ENCODE peak calls at places on chromosome 11, in six cellular contexts. A is ovary, C is dermis microvascular lymphatic vessel endothelial cell, M is T follicular helper cell, P is D341Med, J is NCI-H1092. F is an unnamed sample.

GRCh38 chr11:14418801-14419417 is 59.9 kb upstream of the RRAS2 start:
- DNase-seq in A (no peak), C (peak), M (no peak), P (peak), J (no peak), F (no peak)

GRCh38 chr11:41431784-41432183 is 27.7 kb downstream of the LRRC4C start:
- DNase-seq in A (no peak), C (no peak), M (no peak), P (peak), J (no peak), F (no peak)

GRCh38 chr11:87778341-87778740 is 396.9 kb downstream of the RAB38 start:
- DNase-seq in A (no peak), C (no peak), M (no peak), P (no peak), J (no peak), F (no peak)

GRCh38 chr11:78656984-78657383 is 82.3 kb upstream of the NARS2 start:
- DNase-seq in A (no peak), C (no peak), M (no peak), P (peak), J (no peak), F (no peak)

GRCh38 chr11:76885390-76886097 is 24.8 kb downstream of the ACER3 start:
- DNase-seq in A (no peak), C (peak), M (no peak), P (no peak), J (no peak), F (no peak)

GRCh38 chr11:128207861-128208321 is 379.5 kb downstream of the ETS1 start:
- DNase-seq in A (no peak), C (peak), M (no peak), P (no peak), J (no peak), F (no peak)

GRCh38 chr11:76797341-76798201 is 14.4 kb downstream of the TSKU start:
- DNase-seq in A (no peak), C (no peak), M (no peak), P (no peak), J (no peak), F (no peak)

GRCh38 chr11:64245797-64246623 is 733 bp downstream of the PPP1R14B start:
- DNase-seq in A (peak), C (no peak), M (peak), P (no peak), J (peak), F (peak)

GRCh38 chr11:122773781-122774266 is 64.5 kb upstream of the CRTAM start:
- DNase-seq in A (no peak), C (no peak), M (no peak), P (no peak), J (no peak), F (no peak)

GRCh38 chr11:84249344-84250135 is 963.4 kb upstream of the CCDC90B start:
- DNase-seq in A (no peak), C (no peak), M (no peak), P (no peak), J (no peak), F (no peak)

GRCh38 chr11:3837793-3838192 is 3.0 kb downstream of the RHOG start:
- DNase-seq in A (no peak), C (no peak), M (no peak), P (no peak), J (no peak), F (peak)

GRCh38 chr11:1943977-1944376 is 3.2 kb upstream of the MRPL23 start:
- DNase-seq in A (peak), C (no peak), M (no peak), P (no peak), J (no peak), F (peak)

GRCh38 chr11:69666752-69667536 is 8.2 kb downstream of the LTO1 start:
- DNase-seq in A (no peak), C (no peak), M (no peak), P (peak), J (no peak), F (no peak)

GRCh38 chr11:111510311-111510710 is 1.9 kb downstream of the BTG4 start:
- DNase-seq in A (no peak), C (no peak), M (no peak), P (no peak), J (no peak), F (no peak)

GRCh38 chr11:125345706-125346561 is 150.1 kb downstream of the FEZ1 start:
- DNase-seq in A (peak), C (peak), M (peak), P (peak), J (peak), F (peak)

GRCh38 chr11:16613401-16614381 is 124.8 kb upstream of the C11orf58 start:
- DNase-seq in A (peak), C (peak), M (peak), P (peak), J (peak), F (peak)

GRCh38 chr11:113806403-113806802 is 26.8 kb downstream of the CLDN25 start:
- DNase-seq in A (no peak), C (peak), M (no peak), P (peak), J (no peak), F (no peak)

GRCh38 chr11:2260491-2261364 is 9.7 kb downstream of the ASCL2 start:
- DNase-seq in A (no peak), C (no peak), M (no peak), P (no peak), J (no peak), F (peak)

GRCh38 chr11:1177020-1177770 is 19.4 kb downstream of the MUC5AC start:
- DNase-seq in A (no peak), C (no peak), M (no peak), P (no peak), J (no peak), F (no peak)

GRCh38 chr11:98061858-98062257 is 958.9 kb upstream of the CNTN5 start:
- DNase-seq in A (no peak), C (no peak), M (no peak), P (no peak), J (no peak), F (no peak)

GRCh38 chr11:12791245-12791644 is 117.0 kb downstream of the TEAD1 start:
- DNase-seq in A (no peak), C (no peak), M (no peak), P (no peak), J (no peak), F (no peak)

GRCh38 chr11:41201156-41201555 is 258.3 kb downstream of the LRRC4C start:
- DNase-seq in A (no peak), C (no peak), M (no peak), P (peak), J (peak), F (no peak)

GRCh38 chr11:121777056-121777455 is 324.3 kb upstream of the SORL1-AS1 start:
- DNase-seq in A (no peak), C (no peak), M (no peak), P (no peak), J (no peak), F (no peak)

GRCh38 chr11:134069426-134069921 is 602 bp downstream of the JAM3 start:
- DNase-seq in A (peak), C (no peak), M (no peak), P (peak), J (peak), F (no peak)

GRCh38 chr11:63670077-63670737 is 969 bp downstream of the ATL3 start:
- DNase-seq in A (no peak), C (no peak), M (no peak), P (no peak), J (no peak), F (no peak)

GRCh38 chr11:104134760-104135159 is 29.2 kb downstream of the PDGFD start:
- DNase-seq in A (no peak), C (no peak), M (no peak), P (no peak), J (no peak), F (no peak)

GRCh38 chr11:122743949-122744876 is 88.7 kb downstream of the UBASH3B start:
- DNase-seq in A (no peak), C (peak), M (peak), P (no peak), J (no peak), F (peak)

GRCh38 chr11:66629356-66629755 is 9.1 kb upstream of the RBM4 start:
- DNase-seq in A (no peak), C (no peak), M (no peak), P (no peak), J (no peak), F (no peak)

GRCh38 chr11:120674537-120674936 is 163.0 kb downstream of the GRIK4 start:
- DNase-seq in A (no peak), C (no peak), M (no peak), P (no peak), J (no peak), F (no peak)

GRCh38 chr11:11577246-11577855 is 44.5 kb downstream of the GALNT18 start:
- DNase-seq in A (no peak), C (peak), M (no peak), P (no peak), J (no peak), F (peak)